ENCODE peak calls at places on chromosomes 11 and 22, in six cellular contexts. I is stimulated activated CD4-positive, alpha-beta T cell treated with anti-CD3 and anti-CD28 coated beads, Interleukin-15, amount 100 ng/mL, for 48 hours; C is neural crest cell; G is lung microvascular endothelial cell; K is NCI-H2107; R is pons. S is an unnamed sample.

GRCh38 chr22:21811982-21812381 is 55.5 kb downstream of the MAPK1 start:
- DNase-seq in I (no peak), C (no peak), G (no peak), K (no peak), R (no peak), S (no peak)

GRCh38 chr22:27986937-27987336 is 67.9 kb upstream of the PITPNB start:
- DNase-seq in I (no peak), C (no peak), G (no peak), K (no peak), R (no peak), S (no peak)

GRCh38 chr11:28585007-28585406 is 476.8 kb downstream of the METTL15 start:
- DNase-seq in I (no peak), C (no peak), G (no peak), K (no peak), R (no peak), S (no peak)

GRCh38 chr22:32325811-32326237 is 31.8 kb upstream of the RFPL3 start:
- DNase-seq in I (no peak), C (no peak), G (no peak), K (no peak), R (no peak), S (no peak)

GRCh38 chr22:27853404-27853803 is 51.8 kb upstream of the MN1 start:
- DNase-seq in I (no peak), C (no peak), G (no peak), K (no peak), R (no peak), S (no peak)

GRCh38 chr11:113392522-113392921 is 4.9 kb downstream of the ANKK1 start:
- DNase-seq in I (no peak), C (no peak), G (no peak), K (no peak), R (no peak), S (no peak)

GRCh38 chr11:121889168-121889567 is 226.8 kb downstream of the BLID start:
- DNase-seq in I (no peak), C (no peak), G (no peak), K (no peak), R (no peak), S (no peak)

GRCh38 chr22:46054091-46054877 is 77.3 kb upstream of the WNT7B start:
- DNase-seq in I (no peak), C (no peak), G (peak), K (no peak), R (peak), S (peak)

GRCh38 chr11:107496011-107496410 is 38.4 kb upstream of the CWF19L2 start:
- DNase-seq in I (no peak), C (no peak), G (peak), K (no peak), R (peak), S (peak)

GRCh38 chr11:134260503-134260902 is 7.1 kb downstream of the ACAD8 start:
- DNase-seq in I (no peak), C (no peak), G (no peak), K (no peak), R (no peak), S (no peak)

GRCh38 chr11:20605602-20606091 is 6.2 kb downstream of the SLC6A5 start:
- DNase-seq in I (no peak), C (no peak), G (no peak), K (no peak), R (no peak), S (no peak)

GRCh38 chr11:64745219-64745522 is 1.2 kb upstream of the RASGRP2 start:
- DNase-seq in I (no peak), C (no peak), G (peak), K (no peak), R (no peak), S (no peak)

GRCh38 chr11:468036-468435 is 18.0 kb downstream of the PTDSS2 start:
- DNase-seq in I (no peak), C (no peak), G (no peak), K (no peak), R (no peak), S (no peak)

GRCh38 chr22:50612715-50613221 is 12.2 kb downstream of the MAPK8IP2 start:
- DNase-seq in I (no peak), C (no peak), G (no peak), K (no peak), R (no peak), S (no peak)